ENCODE peak calls at places on chromosomes 7 and 10, in ten cellular contexts. Y is CD4-positive, CD25-positive, alpha-beta regulatory T cell; O is astrocyte; Z is effector memory CD4-positive, alpha-beta T cell; V is adipocyte; W is heart left ventricle; E is lower lobe of right lung; B is CD8-positive, alpha-beta T cell; C is endothelial cell of umbilical vein; L is body of pancreas. R is an unnamed sample. For H3K36me3, the result is how much of the 10 kb centered on the place peaks cover.

GRCh38 chr10:58064714-58065528 is 202.8 kb downstream of the IPMK start:
- DNase-seq in V (peak), W (no peak), E (no peak), B (peak), L (peak), Z (no peak), O (peak), Y (peak), C (peak), R (peak)

GRCh38 chr10:30088178-30088577 is 28.8 kb upstream of the JCAD start:
- DNase-seq in O (no peak), V (no peak), W (no peak), L (no peak), Z (no peak), C (no peak), B (no peak), E (no peak), Y (no peak), R (peak)

GRCh38 chr7:51067757-51068156 is 248.9 kb downstream of the COBL start:
- DNase-seq in B (peak), Y (peak), L (peak), W (peak), O (peak), C (peak), V (peak), Z (no peak), E (no peak), R (peak)

GRCh38 chr10:78996449-78997129 is 72.2 kb upstream of the ZMIZ1 start:
- DNase-seq in E (no peak), Y (no peak), V (no peak), O (no peak), C (no peak), Z (no peak), L (no peak), W (no peak), B (no peak), R (no peak)

GRCh38 chr7:151019130-151019447 is 5.2 kb downstream of the ATG9B start:
- DNase-seq in V (no peak), E (no peak), B (no peak), L (no peak), Z (no peak), O (no peak), W (no peak), Y (no peak), C (no peak), R (no peak)

GRCh38 chr10:48613015-48613414 is 8.1 kb upstream of the ARHGAP22 start:
- DNase-seq in Z (no peak), L (no peak), O (no peak), C (no peak), Y (no peak), B (no peak), E (no peak), W (no peak), V (no peak), R (no peak)

GRCh38 chr10:93272884-93273675 is 199.4 kb downstream of the CYP26A1 start:
- DNase-seq in V (no peak), C (no peak), L (no peak), W (no peak), B (no peak), Y (no peak), Z (no peak), E (no peak), O (no peak), R (peak)

GRCh38 chr10:125547010-125547650 is 135.8 kb downstream of the TEX36 start:
- DNase-seq in W (no peak), O (no peak), L (no peak), Y (no peak), C (no peak), V (no peak), Z (no peak), E (no peak), B (no peak), R (no peak)

GRCh38 chr7:128322040-128322643 is 21.6 kb downstream of the RBM28 start:
- DNase-seq in V (peak), E (no peak), C (peak), Z (no peak), L (peak), Y (peak), B (peak), W (no peak), O (peak), R (no peak)

GRCh38 chr7:136234040-136234439 is 256.9 kb upstream of the MTPN start:
- DNase-seq in C (no peak), V (no peak), W (no peak), Y (no peak), E (no peak), B (no peak), L (no peak), Z (no peak), O (peak), R (no peak)

GRCh38 chr7:98551541-98552273 is 65.4 kb upstream of the NPTX2 start:
- DNase-seq in Z (no peak), W (no peak), O (no peak), Y (no peak), C (no peak), L (no peak), B (no peak), E (no peak), V (no peak), R (no peak)

GRCh38 chr7:32379486-32380115 is 110.6 kb downstream of the LSM5 start:
- DNase-seq in E (no peak), C (no peak), O (no peak), L (no peak), Y (no peak), B (no peak), W (no peak), Z (no peak), V (no peak), R (no peak)

GRCh38 chr7:23377134-23377533 is 78.0 kb downstream of the MALSU1 start:
- DNase-seq in E (no peak), C (peak), W (no peak), O (peak), Y (peak), B (no peak), Z (no peak), L (no peak), V (no peak), R (no peak)

GRCh38 chr7:116583653-116584052 is 58.8 kb downstream of the CAV1 start:
- DNase-seq in Z (no peak), O (no peak), C (no peak), W (no peak), B (no peak), Y (peak), V (no peak), L (no peak), E (no peak), R (no peak)

GRCh38 chr10:117262296-117263293 is 21.7 kb downstream of the SLC18A2 start:
- DNase-seq in Z (no peak), Y (no peak), V (no peak), E (no peak), B (no peak), O (no peak), W (no peak), L (no peak), C (no peak), R (no peak)

GRCh38 chr7:20241491-20242261 is 24.5 kb upstream of the MACC1 start:
- DNase-seq in Y (no peak), Z (no peak), W (no peak), L (no peak), E (no peak), B (no peak), V (peak), O (peak), C (no peak), R (no peak)

GRCh38 chr10:130424418-130424817 is 288.2 kb downstream of the GLRX3 start:
- DNase-seq in Z (no peak), W (no peak), B (no peak), O (no peak), L (no peak), C (no peak), E (no peak), Y (no peak), V (no peak), R (peak)

GRCh38 chr7:83119002-83119358 is 43.7 kb downstream of the PCLO start:
- DNase-seq in Z (no peak), B (no peak), Y (no peak), W (no peak), V (no peak), L (no peak), O (no peak), E (no peak), C (no peak), R (peak)

GRCh38 chr10:119521443-119522204 is 20.9 kb downstream of the RGS10 start:
- DNase-seq in W (no peak), B (no peak), E (no peak), V (peak), Z (no peak), C (peak), Y (no peak), L (no peak), O (peak), R (no peak)

GRCh38 chr10:50314169-50315071 is 63.1 kb upstream of the ASAH2 start:
- DNase-seq in L (no peak), B (no peak), Y (no peak), W (no peak), E (no peak), C (no peak), Z (no peak), V (no peak), O (no peak), R (no peak)

GRCh38 chr7:47631711-47632110 is 49.8 kb upstream of the TNS3 start:
- DNase-seq in E (no peak), L (no peak), Z (no peak), B (no peak), W (no peak), Y (no peak), O (no peak), C (no peak), V (no peak), R (no peak)

GRCh38 chr10:55367555-55367954 is 566.5 kb upstream of the PCDH15 start:
- DNase-seq in W (no peak), V (no peak), C (no peak), Y (no peak), L (no peak), E (no peak), Z (no peak), B (no peak), O (no peak), R (no peak)

GRCh38 chr7:21194936-21195335 is 232.9 kb upstream of the SP4 start:
- DNase-seq in E (no peak), V (no peak), Z (no peak), C (no peak), B (no peak), Y (no peak), O (no peak), W (no peak), L (no peak), R (no peak)

GRCh38 chr10:119370046-119370770 is 162.8 kb downstream of the GRK5 start:
- DNase-seq in E (no peak), V (peak), O (peak), Y (no peak), C (peak), B (no peak), Z (no peak), W (peak), L (no peak), R (no peak)

GRCh38 chr7:93941956-93942355 is 20.4 kb downstream of the GNG11 start:
- DNase-seq in V (no peak), W (no peak), B (no peak), C (no peak), O (peak), E (no peak), Y (no peak), Z (no peak), L (no peak), R (no peak)

GRCh38 chr10:18290651-18291313 is 150.6 kb downstream of the CACNB2 start:
- DNase-seq in B (no peak), V (no peak), E (no peak), O (no peak), Z (no peak), L (peak), Y (no peak), C (no peak), W (no peak), R (no peak)

GRCh38 chr10:12165036-12165435 is 30.7 kb downstream of the NUDT5 start:
- DNase-seq in W (no peak), L (no peak), Z (no peak), O (no peak), B (no peak), E (no peak), Y (no peak), C (no peak), V (no peak), R (no peak)

GRCh38 chr10:4034907-4035581 is 250.0 kb upstream of the KLF6 start:
- DNase-seq in O (no peak), C (peak), Z (no peak), V (peak), W (no peak), Y (peak), E (no peak), L (no peak), B (no peak), R (no peak)
- H3K4me3 ChIP-seq in O (peak), C (no peak), Z (peak), V (peak), W (peak), Y (peak), E (peak), L (no peak), B (peak), R (no peak)

GRCh38 chr7:149489391-149490024 is 8.1 kb downstream of the ZNF746 start:
- DNase-seq in C (no peak), E (no peak), W (no peak), L (no peak), Z (no peak), Y (no peak), B (no peak), O (no peak), V (no peak), R (peak)
- H3K36me3 ChIP-seq in C (under half), E (half or more), W (under half), L (under half), Z (under half), Y (half or more), B (under half), O (under half), V (half or more), R (half or more)

DNA sequence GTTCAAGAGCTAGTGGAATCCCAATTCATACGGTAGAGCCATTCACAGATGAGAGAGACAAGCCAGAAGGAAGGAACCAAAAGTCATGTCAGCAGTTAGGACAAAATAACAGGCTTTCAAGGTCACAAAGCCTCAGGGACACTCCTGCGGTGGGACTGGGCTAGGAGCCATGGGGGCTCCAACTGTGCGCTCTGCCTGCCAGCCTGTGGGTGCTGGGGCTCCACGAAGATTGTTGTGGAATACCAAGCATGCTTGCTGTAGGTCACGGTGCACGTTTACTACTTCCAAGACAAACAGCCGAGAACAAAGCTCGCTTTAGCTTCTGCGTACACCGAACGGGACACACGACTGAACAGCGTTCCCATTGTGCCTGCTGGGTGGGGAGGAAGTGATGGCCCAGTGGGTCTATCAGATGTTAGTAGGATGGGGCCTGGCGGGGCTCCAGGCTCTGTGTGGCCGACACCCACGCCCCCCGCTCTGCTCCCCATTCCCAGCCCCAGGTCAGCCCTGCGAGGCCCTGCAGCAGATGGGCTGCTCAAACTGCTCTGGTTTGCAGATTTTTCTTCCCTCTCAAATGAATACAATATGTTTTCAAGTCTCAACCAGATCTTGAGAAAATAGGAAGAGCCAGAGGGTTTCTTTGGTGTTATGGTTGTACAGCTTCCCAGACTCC is 158.9 kb downstream of the EGFR start:
- DNase-seq in Y (no peak), Z (no peak), O (peak), V (peak), W (peak), L (peak), E (no peak), C (no peak), B (no peak), R (no peak)
- H3K4me3 ChIP-seq in Y (no peak), Z (no peak), O (no peak), V (no peak), W (no peak), L (no peak), E (no peak), C (no peak), B (no peak), R (no peak)

GRCh38 chr7:753190-753589 is 26.1 kb upstream of the PRKAR1B start:
- DNase-seq in B (no peak), L (no peak), W (no peak), V (no peak), O (no peak), E (peak), C (no peak), Z (no peak), Y (no peak), R (no peak)
- H3K36me3 ChIP-seq in B (under half), L (under half), W (under half), V (under half), O (under half), E (half or more), C (under half), Z (under half), Y (under half), R (under half)

GRCh38 chr7:28921822-28922221 is 36.3 kb downstream of the TRIL start:
- DNase-seq in V (peak), Z (peak), C (peak), O (peak), L (peak), E (no peak), W (peak), B (peak), Y (peak), R (peak)
- H3K4me3 ChIP-seq in V (no peak), Z (no peak), C (no peak), O (no peak), L (no peak), E (no peak), W (no peak), B (no peak), Y (no peak), R (no peak)

GRCh38 chr7:895451-896052 is 19.2 kb downstream of the GET4 start:
- DNase-seq in O (no peak), W (no peak), C (no peak), Z (no peak), E (no peak), Y (no peak), L (no peak), V (no peak), B (no peak), R (no peak)

GRCh38 chr7:894927-895450 is 18.6 kb downstream of the GET4 start:
- DNase-seq in Z (no peak), O (no peak), E (no peak), V (no peak), C (no peak), Y (no peak), W (no peak), B (no peak), L (no peak), R (no peak)

GRCh38 chr7:897086-897485 is 20.7 kb downstream of the GET4 start:
- DNase-seq in W (no peak), C (no peak), Z (no peak), O (no peak), E (no peak), L (no peak), V (no peak), B (no peak), Y (no peak), R (no peak)

GRCh38 chr7:897771-898376 is 21.5 kb downstream of the GET4 start:
- DNase-seq in W (peak), Z (no peak), Y (no peak), E (no peak), L (peak), V (no peak), C (peak), O (no peak), B (no peak), R (no peak)

DNA sequence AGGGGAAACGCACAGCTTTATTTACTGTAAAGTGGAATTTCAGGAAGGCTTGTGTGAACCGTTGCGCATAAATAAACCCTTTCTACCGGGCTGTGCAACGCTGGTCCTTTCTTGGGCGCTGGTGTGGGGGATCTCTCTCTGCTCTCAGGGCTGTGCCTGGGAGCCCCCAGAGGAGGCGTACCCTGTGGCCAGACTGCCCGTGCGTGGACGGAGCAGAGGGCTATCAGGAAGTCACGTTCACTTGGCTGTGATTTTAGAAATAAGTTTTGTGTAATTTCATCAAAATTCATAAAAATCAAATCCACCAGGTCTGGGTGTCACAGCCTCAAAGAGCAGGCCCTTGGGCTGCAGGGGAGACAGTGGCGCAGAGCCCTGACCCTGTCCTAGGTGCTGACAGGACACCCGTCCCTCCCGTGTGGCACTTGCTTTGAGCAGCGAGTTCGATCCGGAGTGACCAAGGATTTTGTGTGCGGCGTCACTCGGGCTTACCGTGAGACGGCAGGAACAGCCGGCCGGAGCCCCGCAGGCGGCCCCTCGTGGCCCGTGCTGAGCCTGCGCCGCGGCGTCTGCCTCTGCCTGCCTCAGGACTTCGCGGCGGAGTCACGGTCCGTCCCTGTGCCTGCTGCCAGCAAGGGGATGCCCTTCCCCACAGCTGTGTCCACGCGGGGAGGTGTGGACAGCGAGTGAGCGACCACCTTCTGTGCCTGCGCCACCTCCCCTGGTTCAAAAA is 20.2 kb downstream of the GET4 start:
- DNase-seq in B (no peak), Z (no peak), V (no peak), O (no peak), C (no peak), Y (no peak), L (no peak), W (no peak), E (no peak), R (no peak)
- H3K36me3 ChIP-seq in B (under half), Z (half or more), V (under half), O (under half), C (under half), Y (under half), L (under half), W (under half), E (half or more), R (under half)

GRCh38 chr10:2744547-2745212 is 322.7 kb upstream of the PFKP start:
- DNase-seq in O (no peak), V (no peak), W (no peak), E (no peak), B (no peak), C (no peak), Y (no peak), Z (no peak), L (no peak), R (no peak)
- H3K4me3 ChIP-seq in O (no peak), V (peak), W (no peak), E (peak), B (no peak), C (no peak), Y (no peak), Z (no peak), L (no peak), R (no peak)

DNA sequence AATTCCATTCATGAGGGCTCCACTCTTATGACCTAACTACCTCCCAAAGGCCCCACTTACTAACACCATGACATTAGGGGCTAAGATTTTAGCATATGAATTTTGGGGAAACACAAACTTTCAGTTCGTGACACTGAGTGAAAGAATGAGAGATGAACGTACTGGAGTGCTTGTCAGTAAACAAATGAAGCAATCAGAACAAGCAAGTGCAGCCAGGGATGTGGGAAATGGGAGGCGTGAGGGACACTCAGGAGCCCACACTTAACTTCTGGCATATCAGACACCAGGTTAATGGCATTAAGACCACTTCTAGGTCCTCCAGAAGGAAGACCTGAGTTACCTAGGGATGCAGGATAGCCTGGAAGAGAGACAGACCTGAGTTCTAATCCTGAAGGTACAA is 2.3 kb upstream of the MDFIC start:
- DNase-seq in B (no peak), V (no peak), Y (no peak), L (no peak), O (no peak), Z (no peak), W (no peak), C (no peak), E (no peak), R (no peak)
- H3K36me3 ChIP-seq in B (under half), V (under half), Y (under half), L (under half), O (under half), Z (under half), W (under half), C (under half), E (under half), R (under half)

R was measured in endodermal cell.